ENCODE peak calls at places on chromosome 5, in eight cellular contexts. One of them, this sample, is unnamed.
A peak's percentile ranks its signal among the peaks of the same experiment; 100 is the strongest.

GRCh38 chr5:127587246-127587917 is 61.5 kb upstream of the CTXN3 start:
- DNase-seq in GM12865: no peak
- DNase-seq in A549: no peak
- DNase-seq in thoracic aorta: no peak
- DNase-seq in foreskin fibroblast: no peak
- DNase-seq in neural progenitor cell: no peak
- DNase-seq in left lung: no peak
- DNase-seq in heart right ventricle: no peak
- DNase-seq in this sample: no peak

GRCh38 chr5:4518924-4519660 is 621.0 kb upstream of the ADAMTS16 start:
- DNase-seq in neural progenitor cell: peak; percentile 57
- DNase-seq in A549: no peak
- DNase-seq in left lung: no peak
- DNase-seq in thoracic aorta: no peak
- DNase-seq in GM12865: no peak
- DNase-seq in heart right ventricle: no peak
- DNase-seq in foreskin fibroblast: no peak
- DNase-seq in this sample: no peak

GRCh38 chr5:127892467-127893207 is 189.4 kb downstream of the CCDC192 start:
- DNase-seq in foreskin fibroblast: no peak
- DNase-seq in neural progenitor cell: no peak
- DNase-seq in GM12865: peak; percentile 59
- DNase-seq in thoracic aorta: no peak
- DNase-seq in left lung: no peak
- DNase-seq in A549: no peak
- DNase-seq in heart right ventricle: peak; percentile 6
- DNase-seq in this sample: no peak

GRCh38 chr5:36696059-36696673 is 89.8 kb downstream of the SLC1A3 start:
- DNase-seq in heart right ventricle: peak; percentile 42
- DNase-seq in left lung: no peak
- DNase-seq in A549: peak; percentile 55
- DNase-seq in GM12865: peak; percentile 73
- DNase-seq in neural progenitor cell: peak; percentile 67
- DNase-seq in thoracic aorta: no peak
- DNase-seq in foreskin fibroblast: peak; percentile 46
- DNase-seq in this sample: peak; percentile 30

GRCh38 chr5:156431956-156432829 is 105.2 kb downstream of the SGCD start:
- DNase-seq in A549: no peak
- DNase-seq in heart right ventricle: no peak
- DNase-seq in thoracic aorta: no peak
- DNase-seq in foreskin fibroblast: no peak
- DNase-seq in GM12865: no peak
- DNase-seq in left lung: no peak
- DNase-seq in neural progenitor cell: no peak
- DNase-seq in this sample: no peak

GRCh38 chr5:172957458-172957857 is 1.8 kb upstream of the RPL26L1 start:
- DNase-seq in GM12865: no peak
- DNase-seq in heart right ventricle: no peak
- DNase-seq in A549: no peak
- DNase-seq in left lung: no peak
- DNase-seq in neural progenitor cell: no peak
- DNase-seq in thoracic aorta: no peak
- DNase-seq in foreskin fibroblast: no peak
- DNase-seq in this sample: no peak

GRCh38 chr5:51960617-51961115 is 577.4 kb downstream of the ISL1 start:
- DNase-seq in thoracic aorta: no peak
- DNase-seq in A549: no peak
- DNase-seq in foreskin fibroblast: peak; percentile 1
- DNase-seq in heart right ventricle: no peak
- DNase-seq in left lung: no peak
- DNase-seq in neural progenitor cell: no peak
- DNase-seq in GM12865: peak; percentile 1
- DNase-seq in this sample: no peak

GRCh38 chr5:35212006-35212982 is 18.0 kb downstream of the PRLR start:
- DNase-seq in A549: no peak
- DNase-seq in heart right ventricle: no peak
- DNase-seq in foreskin fibroblast: no peak
- DNase-seq in GM12865: peak; percentile 42
- DNase-seq in left lung: no peak
- DNase-seq in thoracic aorta: no peak
- DNase-seq in neural progenitor cell: no peak
- DNase-seq in this sample: no peak

GRCh38 chr5:171340491-171340890 is 31.4 kb downstream of the TLX3 start:
- DNase-seq in foreskin fibroblast: no peak
- DNase-seq in GM12865: no peak
- DNase-seq in neural progenitor cell: no peak
- DNase-seq in A549: no peak
- DNase-seq in thoracic aorta: no peak
- DNase-seq in heart right ventricle: no peak
- DNase-seq in left lung: no peak
- DNase-seq in this sample: no peak

GRCh38 chr5:171340042-171340441 is 31.0 kb downstream of the TLX3 start:
- DNase-seq in neural progenitor cell: no peak
- DNase-seq in left lung: no peak
- DNase-seq in A549: no peak
- DNase-seq in thoracic aorta: no peak
- DNase-seq in GM12865: no peak
- DNase-seq in heart right ventricle: no peak
- DNase-seq in foreskin fibroblast: no peak
- DNase-seq in this sample: no peak

GRCh38 chr5:171337207-171337562 is 28.1 kb downstream of the TLX3 start:
- DNase-seq in left lung: no peak
- DNase-seq in GM12865: no peak
- DNase-seq in heart right ventricle: no peak
- DNase-seq in thoracic aorta: no peak
- DNase-seq in A549: no peak
- DNase-seq in neural progenitor cell: no peak
- DNase-seq in foreskin fibroblast: no peak
- DNase-seq in this sample: no peak

GRCh38 chr5:171335616-171336015 is 26.6 kb downstream of the TLX3 start:
- DNase-seq in GM12865: no peak
- DNase-seq in A549: no peak
- DNase-seq in heart right ventricle: no peak
- DNase-seq in left lung: no peak
- DNase-seq in neural progenitor cell: no peak
- DNase-seq in thoracic aorta: no peak
- DNase-seq in foreskin fibroblast: no peak
- DNase-seq in this sample: no peak

GRCh38 chr5:171336486-171337206 is 27.6 kb downstream of the TLX3 start:
- DNase-seq in A549: peak; percentile 32
- DNase-seq in neural progenitor cell: peak; percentile 73
- DNase-seq in left lung: peak; percentile 47
- DNase-seq in GM12865: peak; percentile 47
- DNase-seq in thoracic aorta: no peak
- DNase-seq in heart right ventricle: peak; percentile 28
- DNase-seq in foreskin fibroblast: peak; percentile 56
- DNase-seq in this sample: peak; percentile 49
- H3K4me3 ChIP-seq in A549: peak overlapping the region; percentile 49
- H3K4me3 ChIP-seq in neural progenitor cell: peak overlapping the region; percentile 39
- H3K4me3 ChIP-seq in left lung: peak overlapping the region; percentile 20
- H3K4me3 ChIP-seq in GM12865: peak overlapping the region; percentile 27
- H3K4me3 ChIP-seq in thoracic aorta: peak overlapping the region; percentile 62
- H3K4me3 ChIP-seq in heart right ventricle: peak overlapping the region; percentile 50
- H3K4me3 ChIP-seq in foreskin fibroblast: peak overlapping the region; percentile 46
- H3K4me3 ChIP-seq in this sample: no peak overlapping the region

GRCh38 chr5:1297243-1297642 is 2.4 kb upstream of the TERT start:
- DNase-seq in GM12865: no peak
- DNase-seq in left lung: no peak
- DNase-seq in neural progenitor cell: no peak
- DNase-seq in heart right ventricle: no peak
- DNase-seq in thoracic aorta: no peak
- DNase-seq in foreskin fibroblast: no peak
- DNase-seq in A549: no peak
- DNase-seq in this sample: peak; percentile 5

GRCh38 chr5:1293997-1294838 is 650 bp downstream of the TERT start:
- DNase-seq in left lung: no peak
- DNase-seq in heart right ventricle: no peak
- DNase-seq in A549: no peak
- DNase-seq in neural progenitor cell: peak; percentile 64
- DNase-seq in thoracic aorta: no peak
- DNase-seq in GM12865: no peak
- DNase-seq in foreskin fibroblast: no peak
- DNase-seq in this sample: no peak

GRCh38 chr5:1294839-1295649 is at the start of gene TERT:
- DNase-seq in A549: peak; percentile 48
- DNase-seq in foreskin fibroblast: no peak
- DNase-seq in GM12865: no peak
- DNase-seq in left lung: peak; percentile 36
- DNase-seq in neural progenitor cell: peak; percentile 78
- DNase-seq in thoracic aorta: no peak
- DNase-seq in heart right ventricle: no peak
- DNase-seq in this sample: peak; percentile 72

GRCh38 chr5:1293416-1293996 is 1.4 kb downstream of the TERT start:
- DNase-seq in heart right ventricle: no peak
- DNase-seq in thoracic aorta: no peak
- DNase-seq in foreskin fibroblast: no peak
- DNase-seq in A549: no peak
- DNase-seq in GM12865: no peak
- DNase-seq in neural progenitor cell: no peak
- DNase-seq in left lung: no peak
- DNase-seq in this sample: peak; percentile 31

DNA sequence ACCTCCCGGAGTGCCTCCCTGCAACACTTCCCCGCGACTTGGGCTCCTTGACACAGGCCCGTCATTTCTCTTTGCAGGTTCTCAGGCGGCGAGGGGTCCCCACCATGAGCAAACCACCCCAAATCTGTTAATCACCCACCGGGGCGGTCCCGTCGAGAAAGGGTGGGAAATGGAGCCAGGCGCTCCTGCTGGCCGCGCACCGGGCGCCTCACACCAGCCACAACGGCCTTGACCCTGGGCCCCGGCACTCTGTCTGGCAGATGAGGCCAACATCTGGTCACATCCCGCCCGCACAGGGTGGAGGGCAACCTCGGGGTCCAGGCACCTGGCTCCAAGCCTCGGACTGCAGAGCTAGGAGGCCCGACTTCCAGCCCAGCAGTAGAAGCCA is 776 bp upstream of the TERT start:
- DNase-seq in neural progenitor cell: no peak
- DNase-seq in heart right ventricle: no peak
- DNase-seq in A549: no peak
- DNase-seq in thoracic aorta: no peak
- DNase-seq in GM12865: no peak
- DNase-seq in left lung: peak; percentile 28
- DNase-seq in foreskin fibroblast: no peak
- DNase-seq in this sample: no peak
- H3K4me3 ChIP-seq in neural progenitor cell: peak overlapping the region; percentile 66
- H3K4me3 ChIP-seq in heart right ventricle: no peak overlapping the region
- H3K4me3 ChIP-seq in A549: peak overlapping the region; percentile 73
- H3K4me3 ChIP-seq in thoracic aorta: no peak overlapping the region
- H3K4me3 ChIP-seq in GM12865: no peak overlapping the region
- H3K4me3 ChIP-seq in left lung: no peak overlapping the region
- H3K4me3 ChIP-seq in foreskin fibroblast: no peak overlapping the region
- H3K4me3 ChIP-seq in this sample: no peak overlapping the region

GRCh38 chr5:91500758-91501157 is 117.6 kb upstream of the ARRDC3 start:
- DNase-seq in neural progenitor cell: no peak
- DNase-seq in heart right ventricle: no peak
- DNase-seq in foreskin fibroblast: no peak
- DNase-seq in GM12865: no peak
- DNase-seq in thoracic aorta: no peak
- DNase-seq in A549: no peak
- DNase-seq in left lung: no peak
- DNase-seq in this sample: no peak

GRCh38 chr5:91494447-91495001 is 111.4 kb upstream of the ARRDC3 start:
- DNase-seq in A549: no peak
- DNase-seq in foreskin fibroblast: no peak
- DNase-seq in thoracic aorta: no peak
- DNase-seq in GM12865: no peak
- DNase-seq in heart right ventricle: no peak
- DNase-seq in neural progenitor cell: peak; percentile 40
- DNase-seq in left lung: no peak
- DNase-seq in this sample: no peak

GRCh38 chr5:91495699-91496098 is 112.6 kb upstream of the ARRDC3 start:
- DNase-seq in thoracic aorta: no peak
- DNase-seq in neural progenitor cell: peak; percentile 6
- DNase-seq in heart right ventricle: no peak
- DNase-seq in A549: no peak
- DNase-seq in GM12865: no peak
- DNase-seq in left lung: no peak
- DNase-seq in foreskin fibroblast: no peak
- DNase-seq in this sample: no peak

GRCh38 chr5:91503321-91503720 is 120.2 kb upstream of the ARRDC3 start:
- DNase-seq in GM12865: no peak
- DNase-seq in foreskin fibroblast: no peak
- DNase-seq in left lung: no peak
- DNase-seq in A549: no peak
- DNase-seq in neural progenitor cell: no peak
- DNase-seq in thoracic aorta: no peak
- DNase-seq in heart right ventricle: no peak
- DNase-seq in this sample: no peak

GRCh38 chr5:91499943-91500531 is 116.9 kb upstream of the ARRDC3 start:
- DNase-seq in foreskin fibroblast: peak; percentile 20
- DNase-seq in A549: peak; percentile 54
- DNase-seq in heart right ventricle: no peak
- DNase-seq in left lung: no peak
- DNase-seq in GM12865: peak; percentile 55
- DNase-seq in thoracic aorta: no peak
- DNase-seq in neural progenitor cell: peak; percentile 70
- DNase-seq in this sample: no peak
- H3K4me3 ChIP-seq in foreskin fibroblast: no peak overlapping the region
- H3K4me3 ChIP-seq in A549: no peak overlapping the region
- H3K4me3 ChIP-seq in heart right ventricle: no peak overlapping the region
- H3K4me3 ChIP-seq in left lung: no peak overlapping the region
- H3K4me3 ChIP-seq in GM12865: no peak overlapping the region
- H3K4me3 ChIP-seq in thoracic aorta: no peak overlapping the region
- H3K4me3 ChIP-seq in neural progenitor cell: no peak overlapping the region
- H3K4me3 ChIP-seq in this sample: no peak overlapping the region

GRCh38 chr5:55706230-55706629 is 5.9 kb downstream of the SLC38A9 start:
- DNase-seq in foreskin fibroblast: no peak
- DNase-seq in neural progenitor cell: no peak
- DNase-seq in heart right ventricle: no peak
- DNase-seq in left lung: no peak
- DNase-seq in thoracic aorta: no peak
- DNase-seq in A549: no peak
- DNase-seq in GM12865: no peak
- DNase-seq in this sample: no peak

GRCh38 chr5:55699041-55699688 is 13.0 kb downstream of the SLC38A9 start:
- DNase-seq in GM12865: peak; percentile 18
- DNase-seq in neural progenitor cell: no peak
- DNase-seq in heart right ventricle: no peak
- DNase-seq in left lung: no peak
- DNase-seq in thoracic aorta: no peak
- DNase-seq in A549: no peak
- DNase-seq in foreskin fibroblast: no peak
- DNase-seq in this sample: no peak

GRCh38 chr5:55700745-55701144 is 11.4 kb downstream of the SLC38A9 start:
- DNase-seq in heart right ventricle: no peak
- DNase-seq in left lung: no peak
- DNase-seq in A549: no peak
- DNase-seq in foreskin fibroblast: no peak
- DNase-seq in thoracic aorta: no peak
- DNase-seq in neural progenitor cell: no peak
- DNase-seq in GM12865: no peak
- DNase-seq in this sample: no peak

GRCh38 chr5:55701462-55702103 is 10.5 kb downstream of the SLC38A9 start:
- DNase-seq in left lung: no peak
- DNase-seq in thoracic aorta: no peak
- DNase-seq in GM12865: no peak
- DNase-seq in neural progenitor cell: no peak
- DNase-seq in A549: no peak
- DNase-seq in foreskin fibroblast: no peak
- DNase-seq in heart right ventricle: no peak
- DNase-seq in this sample: no peak

DNA sequence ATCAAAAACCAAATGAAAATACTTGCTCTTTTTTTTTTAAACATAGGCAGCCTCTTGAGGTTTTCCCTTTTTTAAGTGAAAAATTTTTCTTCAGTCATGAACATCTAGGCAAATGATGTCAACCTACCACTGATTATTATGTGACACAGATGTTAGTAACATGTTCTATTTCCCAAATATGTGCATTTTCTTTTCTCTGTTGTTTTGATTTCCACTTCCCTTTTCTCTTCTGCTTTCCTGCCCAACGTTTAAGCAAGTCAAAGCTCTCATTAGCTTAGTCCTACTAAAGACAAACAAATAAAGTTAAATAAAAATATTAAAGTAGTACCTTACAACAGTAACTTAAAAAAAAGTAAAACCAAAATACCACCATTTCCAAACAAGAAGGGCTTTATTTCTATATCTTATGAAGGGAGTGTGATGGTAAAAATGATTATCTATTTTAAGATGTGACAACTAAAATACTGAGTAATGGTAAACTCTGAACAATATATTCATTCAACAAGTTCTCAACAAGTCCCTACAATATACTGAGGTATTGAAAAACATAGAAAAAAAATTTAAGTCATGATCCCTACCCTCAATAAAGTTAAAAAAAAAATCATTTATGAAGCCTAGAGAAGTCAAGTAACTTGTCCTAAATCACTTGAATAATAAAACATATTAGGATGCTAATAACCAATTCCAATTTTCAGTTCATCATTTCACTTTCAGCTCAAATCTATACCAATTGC is 9.3 kb downstream of the SLC38A9 start:
- DNase-seq in foreskin fibroblast: no peak
- DNase-seq in left lung: no peak
- DNase-seq in neural progenitor cell: no peak
- DNase-seq in thoracic aorta: no peak
- DNase-seq in GM12865: peak; percentile 16
- DNase-seq in heart right ventricle: no peak
- DNase-seq in A549: no peak
- DNase-seq in this sample: no peak
- H3K4me3 ChIP-seq in foreskin fibroblast: no peak overlapping the region
- H3K4me3 ChIP-seq in left lung: no peak overlapping the region
- H3K4me3 ChIP-seq in neural progenitor cell: no peak overlapping the region
- H3K4me3 ChIP-seq in thoracic aorta: no peak overlapping the region
- H3K4me3 ChIP-seq in GM12865: no peak overlapping the region
- H3K4me3 ChIP-seq in heart right ventricle: no peak overlapping the region
- H3K4me3 ChIP-seq in A549: no peak overlapping the region
- H3K4me3 ChIP-seq in this sample: no peak overlapping the region

This sample was measured in mucosa of descending colon.